ENCODE peak calls at places on chromosomes 16 and 17, in five cellular contexts. Z is left ventricle myocardium inferior, P is BJ, N is cardiac muscle cell, H is hepatocyte. I is an unnamed sample.

GRCh38 chr17:1109606-1110523 is 69.9 kb downstream of the ABR start:
- DNase-seq in Z (no peak), P (no peak), N (no peak), H (peak), I (no peak)

GRCh38 chr17:56603486-56604238 is 10.2 kb downstream of the NOG start:
- DNase-seq in Z (no peak), P (no peak), N (no peak), H (no peak), I (no peak)

GRCh38 chr16:4902038-4902437 is 34.9 kb downstream of the PPL start:
- DNase-seq in Z (no peak), P (no peak), N (no peak), H (no peak), I (no peak)

GRCh38 chr17:1485748-1486376 is 6.6 kb downstream of the MYO1C start:
- DNase-seq in Z (peak), P (no peak), N (peak), H (peak), I (no peak)

GRCh38 chr17:58007781-58008706 is 998 bp upstream of the SRSF1 start:
- DNase-seq in Z (no peak), P (no peak), N (no peak), H (no peak), I (no peak)

GRCh38 chr17:1091885-1092284 is 87.9 kb downstream of the ABR start:
- DNase-seq in Z (no peak), P (no peak), N (no peak), H (no peak), I (no peak)

GRCh38 chr17:32258383-32259121 is 7.1 kb upstream of the RHBDL3 start:
- DNase-seq in Z (no peak), P (no peak), N (no peak), H (no peak), I (no peak)

GRCh38 chr17:41492771-41493170 is 3.1 kb upstream of the KRT36 start:
- DNase-seq in Z (peak), P (no peak), N (peak), H (peak), I (peak)

GRCh38 chr17:78384479-78385175 is 6.2 kb downstream of the PGS1 start:
- DNase-seq in Z (no peak), P (no peak), N (no peak), H (no peak), I (no peak)

GRCh38 chr17:44787271-44787940 is 28.6 kb downstream of the ADAM11 start:
- DNase-seq in Z (no peak), P (no peak), N (no peak), H (no peak), I (no peak)

DNA sequence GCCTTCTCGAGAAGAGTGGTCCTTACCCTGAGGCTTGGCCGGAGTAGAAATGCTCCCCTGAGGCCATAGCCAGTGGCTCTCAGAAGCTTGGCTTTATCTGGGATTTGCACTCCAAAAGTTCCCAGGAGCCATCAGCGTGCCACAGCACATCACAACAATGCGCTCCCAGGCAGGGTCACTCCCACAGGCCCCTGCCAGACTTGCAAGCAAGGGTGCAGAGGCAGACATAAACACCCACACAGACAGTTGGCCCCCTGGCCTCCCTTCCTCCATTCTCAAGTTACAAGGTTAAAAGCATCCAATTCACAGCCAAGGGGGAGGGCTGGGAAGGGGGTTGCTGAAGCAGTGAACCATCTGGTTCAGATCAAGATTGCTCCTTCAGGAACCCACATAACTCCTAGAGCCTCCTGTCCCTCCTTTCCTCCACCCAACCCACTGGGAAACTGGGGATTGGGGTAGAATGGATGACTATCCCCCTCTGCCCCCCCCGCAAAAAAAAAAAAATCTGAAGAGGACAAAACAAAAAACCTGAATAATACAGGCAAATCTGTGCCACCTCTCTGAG is 1.8 kb downstream of the ST3GAL2 start:
- DNase-seq in Z (no peak), P (peak), N (peak), H (peak), I (peak)
- H3K4me3 ChIP-seq in Z (peak), P (peak), N (peak), H (no peak), I (peak)

GRCh38 chr16:27359051-27359450 is 42.9 kb upstream of the IL21R start:
- DNase-seq in Z (no peak), P (no peak), N (no peak), H (no peak), I (no peak)

GRCh38 chr16:27353853-27354252 is 40.1 kb downstream of the IL4R start:
- DNase-seq in Z (no peak), P (no peak), N (no peak), H (no peak), I (no peak)

GRCh38 chr16:27352026-27352425 is 38.3 kb downstream of the IL4R start:
- DNase-seq in Z (no peak), P (no peak), N (no peak), H (no peak), I (no peak)

GRCh38 chr16:27356794-27357193 is 43.0 kb downstream of the IL4R start:
- DNase-seq in Z (no peak), P (no peak), N (no peak), H (no peak), I (no peak)

DNA sequence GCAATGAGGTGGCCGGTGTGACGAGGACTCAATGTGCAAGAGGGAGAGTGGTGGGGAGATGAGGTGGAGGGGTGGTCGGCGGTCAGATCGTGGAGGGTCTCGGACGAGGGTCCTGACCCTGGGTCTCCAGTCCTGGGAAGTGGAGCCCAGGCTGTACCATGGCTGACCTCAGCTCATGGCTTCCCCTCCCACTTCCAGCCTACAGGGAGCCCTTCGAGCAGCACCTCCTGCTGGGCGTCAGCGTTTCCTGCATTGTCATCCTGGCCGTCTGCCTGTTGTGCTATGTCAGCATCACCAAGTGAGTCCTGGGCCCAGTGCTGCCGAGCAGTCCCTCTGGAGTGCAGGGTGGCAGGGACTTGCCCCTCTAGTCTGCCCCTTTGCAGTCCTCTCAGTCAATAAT is 41.8 kb downstream of the IL4R start:
- DNase-seq in Z (peak), P (no peak), N (peak), H (no peak), I (no peak)
- TF ChIP-seq CTCF in Z (peak), P (peak), N (peak), H (peak), I (peak)

GRCh38 chr16:11990672-11991390 is 14.3 kb downstream of the SNX29 start:
- DNase-seq in Z (no peak), P (no peak), N (no peak), H (no peak), I (no peak)

GRCh38 chr16:11992008-11992584 is 15.6 kb downstream of the SNX29 start:
- DNase-seq in Z (no peak), P (no peak), N (peak), H (no peak), I (no peak)

GRCh38 chr16:11989238-11990160 is 13.0 kb downstream of the SNX29 start:
- DNase-seq in Z (no peak), P (no peak), N (peak), H (no peak), I (no peak)

GRCh38 chr16:11994187-11995119 is 17.9 kb downstream of the SNX29 start:
- DNase-seq in Z (no peak), P (no peak), N (no peak), H (no peak), I (no peak)

GRCh38 chr16:11992594-11993524 is 16.3 kb downstream of the SNX29 start:
- DNase-seq in Z (no peak), P (no peak), N (no peak), H (no peak), I (no peak)
- H3K4me3 ChIP-seq in Z (no peak), P (no peak), N (no peak), H (no peak), I (no peak)

GRCh38 chr17:19740933-19741332 is 7.2 kb downstream of the ALDH3A1 start:
- DNase-seq in Z (no peak), P (no peak), N (no peak), H (no peak), I (no peak)
- TF ChIP-seq CTCF in Z (no peak), P (no peak), N (no peak), H (no peak), I (no peak)

GRCh38 chr16:11671676-11672075 is 3.4 kb downstream of the SNN start:
- DNase-seq in Z (no peak), P (no peak), N (no peak), H (no peak), I (no peak)

GRCh38 chr16:11668590-11669379 is 530 bp downstream of the SNN start:
- DNase-seq in Z (no peak), P (no peak), N (no peak), H (peak), I (no peak)

GRCh38 chr16:11671271-11671670 is 3.0 kb downstream of the SNN start:
- DNase-seq in Z (no peak), P (no peak), N (no peak), H (no peak), I (no peak)

GRCh38 chr16:11669380-11670146 is 1.3 kb downstream of the SNN start:
- DNase-seq in Z (peak), P (no peak), N (no peak), H (no peak), I (no peak)

GRCh38 chr16:11670171-11671131 is 2.2 kb downstream of the SNN start:
- DNase-seq in Z (no peak), P (no peak), N (no peak), H (no peak), I (no peak)
- H3K4me3 ChIP-seq in Z (peak), P (no peak), N (no peak), H (no peak), I (peak)

GRCh38 chr17:64477849-64478248 is 19.0 kb downstream of the POLG2 start:
- DNase-seq in Z (no peak), P (no peak), N (no peak), H (no peak), I (no peak)

GRCh38 chr17:64470676-64471075 is 21.8 kb downstream of the MILR1 start:
- DNase-seq in Z (no peak), P (no peak), N (no peak), H (no peak), I (no peak)

GRCh38 chr17:64471440-64471839 is 22.5 kb downstream of the MILR1 start:
- DNase-seq in Z (no peak), P (no peak), N (no peak), H (no peak), I (no peak)

GRCh38 chr17:64472564-64472963 is 23.6 kb downstream of the MILR1 start:
- DNase-seq in Z (no peak), P (no peak), N (no peak), H (no peak), I (no peak)
- TF ChIP-seq CTCF in Z (no peak), P (no peak), N (no peak), H (no peak), I (no peak)

DNA sequence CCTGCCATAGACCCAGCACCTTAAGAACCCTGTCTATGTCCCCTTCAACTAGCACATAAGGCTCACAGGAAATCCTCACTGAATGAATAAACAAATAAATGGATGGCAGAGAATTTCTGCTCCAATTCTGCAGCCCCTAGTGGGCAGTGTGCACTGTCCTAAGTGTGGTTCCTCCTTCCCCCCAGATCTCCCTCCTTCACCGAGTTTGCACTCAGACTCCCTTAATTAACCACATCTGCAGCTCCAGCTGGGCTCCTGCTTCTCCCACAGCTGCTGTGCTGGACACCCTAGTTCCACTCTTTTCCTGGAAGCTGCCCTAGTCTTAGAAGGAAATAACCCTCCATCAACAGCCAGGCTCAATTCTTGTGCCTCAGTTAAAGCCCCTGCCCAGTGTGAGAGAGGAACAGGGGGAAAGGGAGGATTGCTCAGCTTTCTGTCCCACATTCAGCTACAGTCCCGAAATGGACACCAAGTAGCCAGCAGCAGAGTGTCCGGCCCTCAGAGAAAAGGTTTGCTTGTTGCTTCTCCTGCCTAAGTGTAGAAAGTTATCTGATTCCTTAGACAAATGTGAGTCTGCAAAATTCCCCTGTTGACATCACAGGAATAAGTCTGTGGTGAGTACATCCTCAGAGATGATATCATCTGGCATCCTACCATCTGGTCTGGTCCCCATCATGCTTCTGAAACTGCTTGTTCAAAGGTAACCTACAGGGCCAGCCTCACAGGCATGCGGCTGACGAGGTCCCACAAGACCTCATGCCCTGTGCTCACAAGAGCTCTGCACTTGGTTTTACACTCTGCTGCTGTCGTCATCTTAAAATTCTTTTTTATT is 12.3 kb downstream of the LRRC3C start:
- DNase-seq in Z (no peak), P (peak), N (peak), H (peak), I (no peak)
- H3K4me3 ChIP-seq in Z (no peak), P (no peak), N (no peak), H (no peak), I (no peak)

I was measured in astrocyte of the cerebellum.